ENCODE peak calls at places on chromosome 21, in eight cellular contexts. One of them, this sample, is unnamed.

GRCh38 chr21:28429161-28429560 is 563.5 kb downstream of the LTN1 start:
- DNase-seq in stimulated activated CD8-positive, alpha-beta memory T cell treated with anti-CD3 and anti-CD28 coated beads, Interleukin-2, amount 100 ng/mL, for 1 hour: no peak
- DNase-seq in RWPE1: no peak
- DNase-seq in WERI-Rb-1: no peak
- DNase-seq in adrenal gland: no peak
- DNase-seq in neural progenitor cell: no peak
- DNase-seq in hepatic stellate cell: no peak
- DNase-seq in mammary epithelial cell: no peak
- DNase-seq in this sample: no peak

GRCh38 chr21:45406801-45407628 is 2.0 kb downstream of the COL18A1 start:
- DNase-seq in neural progenitor cell: peak
- DNase-seq in adrenal gland: no peak
- DNase-seq in RWPE1: no peak
- DNase-seq in stimulated activated CD8-positive, alpha-beta memory T cell treated with anti-CD3 and anti-CD28 coated beads, Interleukin-2, amount 100 ng/mL, for 1 hour: no peak
- DNase-seq in WERI-Rb-1: no peak
- DNase-seq in hepatic stellate cell: no peak
- DNase-seq in mammary epithelial cell: no peak
- DNase-seq in this sample: peak

GRCh38 chr21:26593800-26594199 is 20.7 kb upstream of the CYYR1 start:
- DNase-seq in neural progenitor cell: no peak
- DNase-seq in stimulated activated CD8-positive, alpha-beta memory T cell treated with anti-CD3 and anti-CD28 coated beads, Interleukin-2, amount 100 ng/mL, for 1 hour: no peak
- DNase-seq in WERI-Rb-1: no peak
- DNase-seq in hepatic stellate cell: no peak
- DNase-seq in adrenal gland: no peak
- DNase-seq in mammary epithelial cell: peak
- DNase-seq in RWPE1: no peak
- DNase-seq in this sample: no peak

GRCh38 chr21:42486551-42486950 is 9.5 kb downstream of the RSPH1 start:
- DNase-seq in stimulated activated CD8-positive, alpha-beta memory T cell treated with anti-CD3 and anti-CD28 coated beads, Interleukin-2, amount 100 ng/mL, for 1 hour: no peak
- DNase-seq in adrenal gland: no peak
- DNase-seq in mammary epithelial cell: peak
- DNase-seq in hepatic stellate cell: no peak
- DNase-seq in RWPE1: peak
- DNase-seq in neural progenitor cell: no peak
- DNase-seq in WERI-Rb-1: no peak
- DNase-seq in this sample: no peak

GRCh38 chr21:45894891-45895777 is 86.4 kb upstream of the COL6A1 start:
- DNase-seq in WERI-Rb-1: no peak
- DNase-seq in stimulated activated CD8-positive, alpha-beta memory T cell treated with anti-CD3 and anti-CD28 coated beads, Interleukin-2, amount 100 ng/mL, for 1 hour: no peak
- DNase-seq in hepatic stellate cell: no peak
- DNase-seq in RWPE1: no peak
- DNase-seq in adrenal gland: no peak
- DNase-seq in neural progenitor cell: no peak
- DNase-seq in mammary epithelial cell: no peak
- DNase-seq in this sample: peak

GRCh38 chr21:41851090-41851790 is 27.9 kb downstream of the PRDM15 start:
- DNase-seq in adrenal gland: no peak
- DNase-seq in neural progenitor cell: no peak
- DNase-seq in RWPE1: no peak
- DNase-seq in stimulated activated CD8-positive, alpha-beta memory T cell treated with anti-CD3 and anti-CD28 coated beads, Interleukin-2, amount 100 ng/mL, for 1 hour: no peak
- DNase-seq in hepatic stellate cell: no peak
- DNase-seq in mammary epithelial cell: no peak
- DNase-seq in WERI-Rb-1: no peak
- DNase-seq in this sample: peak

GRCh38 chr21:42056996-42057689 is 14.0 kb upstream of the UMODL1 start:
- DNase-seq in hepatic stellate cell: peak
- DNase-seq in WERI-Rb-1: no peak
- DNase-seq in adrenal gland: no peak
- DNase-seq in RWPE1: peak
- DNase-seq in stimulated activated CD8-positive, alpha-beta memory T cell treated with anti-CD3 and anti-CD28 coated beads, Interleukin-2, amount 100 ng/mL, for 1 hour: no peak
- DNase-seq in neural progenitor cell: no peak
- DNase-seq in mammary epithelial cell: peak
- DNase-seq in this sample: peak

GRCh38 chr21:18529253-18529652 is 125.7 kb upstream of the TMPRSS15 start:
- DNase-seq in mammary epithelial cell: no peak
- DNase-seq in adrenal gland: no peak
- DNase-seq in RWPE1: peak
- DNase-seq in WERI-Rb-1: no peak
- DNase-seq in stimulated activated CD8-positive, alpha-beta memory T cell treated with anti-CD3 and anti-CD28 coated beads, Interleukin-2, amount 100 ng/mL, for 1 hour: no peak
- DNase-seq in hepatic stellate cell: no peak
- DNase-seq in neural progenitor cell: no peak
- DNase-seq in this sample: no peak

GRCh38 chr21:39620856-39621255 is 8.1 kb downstream of the B3GALT5 start:
- DNase-seq in stimulated activated CD8-positive, alpha-beta memory T cell treated with anti-CD3 and anti-CD28 coated beads, Interleukin-2, amount 100 ng/mL, for 1 hour: no peak
- DNase-seq in adrenal gland: no peak
- DNase-seq in RWPE1: no peak
- DNase-seq in mammary epithelial cell: no peak
- DNase-seq in WERI-Rb-1: no peak
- DNase-seq in hepatic stellate cell: no peak
- DNase-seq in neural progenitor cell: no peak
- DNase-seq in this sample: no peak

GRCh38 chr21:42227909-42228708 is 9.2 kb downstream of the ABCG1 start:
- DNase-seq in hepatic stellate cell: peak
- DNase-seq in RWPE1: peak
- DNase-seq in stimulated activated CD8-positive, alpha-beta memory T cell treated with anti-CD3 and anti-CD28 coated beads, Interleukin-2, amount 100 ng/mL, for 1 hour: peak
- DNase-seq in mammary epithelial cell: peak
- DNase-seq in WERI-Rb-1: peak
- DNase-seq in adrenal gland: peak
- DNase-seq in neural progenitor cell: peak
- DNase-seq in this sample: peak

GRCh38 chr21:33699277-33699676 is 57.0 kb downstream of the ITSN1 start:
- DNase-seq in hepatic stellate cell: no peak
- DNase-seq in stimulated activated CD8-positive, alpha-beta memory T cell treated with anti-CD3 and anti-CD28 coated beads, Interleukin-2, amount 100 ng/mL, for 1 hour: no peak
- DNase-seq in RWPE1: no peak
- DNase-seq in mammary epithelial cell: no peak
- DNase-seq in adrenal gland: no peak
- DNase-seq in neural progenitor cell: no peak
- DNase-seq in WERI-Rb-1: no peak
- DNase-seq in this sample: no peak

GRCh38 chr21:45262616-45263015 is 25.1 kb downstream of the POFUT2 start:
- DNase-seq in adrenal gland: peak
- DNase-seq in mammary epithelial cell: no peak
- DNase-seq in hepatic stellate cell: no peak
- DNase-seq in RWPE1: no peak
- DNase-seq in neural progenitor cell: no peak
- DNase-seq in WERI-Rb-1: peak
- DNase-seq in stimulated activated CD8-positive, alpha-beta memory T cell treated with anti-CD3 and anti-CD28 coated beads, Interleukin-2, amount 100 ng/mL, for 1 hour: no peak
- DNase-seq in this sample: no peak

GRCh38 chr21:20570824-20571232 is 427.4 kb upstream of the NCAM2 start:
- DNase-seq in WERI-Rb-1: no peak
- DNase-seq in RWPE1: no peak
- DNase-seq in neural progenitor cell: peak
- DNase-seq in mammary epithelial cell: no peak
- DNase-seq in stimulated activated CD8-positive, alpha-beta memory T cell treated with anti-CD3 and anti-CD28 coated beads, Interleukin-2, amount 100 ng/mL, for 1 hour: no peak
- DNase-seq in hepatic stellate cell: no peak
- DNase-seq in adrenal gland: no peak
- DNase-seq in this sample: no peak

GRCh38 chr21:29524055-29524454 is 225.3 kb downstream of the BACH1 start:
- DNase-seq in adrenal gland: no peak
- DNase-seq in WERI-Rb-1: no peak
- DNase-seq in mammary epithelial cell: no peak
- DNase-seq in neural progenitor cell: no peak
- DNase-seq in hepatic stellate cell: no peak
- DNase-seq in RWPE1: no peak
- DNase-seq in stimulated activated CD8-positive, alpha-beta memory T cell treated with anti-CD3 and anti-CD28 coated beads, Interleukin-2, amount 100 ng/mL, for 1 hour: no peak
- DNase-seq in this sample: no peak

GRCh38 chr21:34596561-34597271 is 18.2 kb downstream of the RCAN1 start:
- DNase-seq in mammary epithelial cell: no peak
- DNase-seq in adrenal gland: no peak
- DNase-seq in RWPE1: no peak
- DNase-seq in hepatic stellate cell: no peak
- DNase-seq in stimulated activated CD8-positive, alpha-beta memory T cell treated with anti-CD3 and anti-CD28 coated beads, Interleukin-2, amount 100 ng/mL, for 1 hour: no peak
- DNase-seq in WERI-Rb-1: no peak
- DNase-seq in neural progenitor cell: no peak
- DNase-seq in this sample: no peak

GRCh38 chr21:28518620-28519019 is 474.1 kb downstream of the LTN1 start:
- DNase-seq in WERI-Rb-1: no peak
- DNase-seq in mammary epithelial cell: no peak
- DNase-seq in neural progenitor cell: no peak
- DNase-seq in stimulated activated CD8-positive, alpha-beta memory T cell treated with anti-CD3 and anti-CD28 coated beads, Interleukin-2, amount 100 ng/mL, for 1 hour: no peak
- DNase-seq in adrenal gland: no peak
- DNase-seq in RWPE1: no peak
- DNase-seq in hepatic stellate cell: no peak
- DNase-seq in this sample: no peak

GRCh38 chr21:46157396-46157986 is 2.1 kb upstream of the FTCD start:
- DNase-seq in stimulated activated CD8-positive, alpha-beta memory T cell treated with anti-CD3 and anti-CD28 coated beads, Interleukin-2, amount 100 ng/mL, for 1 hour: no peak
- DNase-seq in RWPE1: no peak
- DNase-seq in mammary epithelial cell: no peak
- DNase-seq in hepatic stellate cell: no peak
- DNase-seq in WERI-Rb-1: peak
- DNase-seq in adrenal gland: peak
- DNase-seq in neural progenitor cell: no peak
- DNase-seq in this sample: no peak

GRCh38 chr21:42102063-42102462 is 30.9 kb downstream of the UMODL1 start:
- DNase-seq in neural progenitor cell: no peak
- DNase-seq in mammary epithelial cell: peak
- DNase-seq in RWPE1: no peak
- DNase-seq in hepatic stellate cell: no peak
- DNase-seq in stimulated activated CD8-positive, alpha-beta memory T cell treated with anti-CD3 and anti-CD28 coated beads, Interleukin-2, amount 100 ng/mL, for 1 hour: no peak
- DNase-seq in adrenal gland: no peak
- DNase-seq in WERI-Rb-1: no peak
- DNase-seq in this sample: no peak

GRCh38 chr21:46121286-46122221 is 23.6 kb downstream of the COL6A2 start:
- DNase-seq in adrenal gland: no peak
- DNase-seq in neural progenitor cell: no peak
- DNase-seq in WERI-Rb-1: peak
- DNase-seq in stimulated activated CD8-positive, alpha-beta memory T cell treated with anti-CD3 and anti-CD28 coated beads, Interleukin-2, amount 100 ng/mL, for 1 hour: no peak
- DNase-seq in mammary epithelial cell: no peak
- DNase-seq in hepatic stellate cell: no peak
- DNase-seq in RWPE1: no peak
- DNase-seq in this sample: peak

GRCh38 chr21:32209580-32209979 is 69.3 kb downstream of the MIS18A start:
- DNase-seq in WERI-Rb-1: no peak
- DNase-seq in adrenal gland: peak
- DNase-seq in RWPE1: no peak
- DNase-seq in hepatic stellate cell: no peak
- DNase-seq in stimulated activated CD8-positive, alpha-beta memory T cell treated with anti-CD3 and anti-CD28 coated beads, Interleukin-2, amount 100 ng/mL, for 1 hour: no peak
- DNase-seq in mammary epithelial cell: no peak
- DNase-seq in neural progenitor cell: no peak
- DNase-seq in this sample: no peak

GRCh38 chr21:41926068-41926806 is 27.6 kb downstream of the C2CD2 start:
- DNase-seq in adrenal gland: no peak
- DNase-seq in stimulated activated CD8-positive, alpha-beta memory T cell treated with anti-CD3 and anti-CD28 coated beads, Interleukin-2, amount 100 ng/mL, for 1 hour: no peak
- DNase-seq in hepatic stellate cell: peak
- DNase-seq in RWPE1: peak
- DNase-seq in WERI-Rb-1: no peak
- DNase-seq in mammary epithelial cell: peak
- DNase-seq in neural progenitor cell: no peak
- DNase-seq in this sample: no peak

GRCh38 chr21:32597205-32597604 is 11.9 kb upstream of the TCP10L start:
- DNase-seq in RWPE1: peak
- DNase-seq in stimulated activated CD8-positive, alpha-beta memory T cell treated with anti-CD3 and anti-CD28 coated beads, Interleukin-2, amount 100 ng/mL, for 1 hour: no peak
- DNase-seq in WERI-Rb-1: no peak
- DNase-seq in mammary epithelial cell: peak
- DNase-seq in adrenal gland: no peak
- DNase-seq in neural progenitor cell: no peak
- DNase-seq in hepatic stellate cell: peak
- DNase-seq in this sample: no peak

GRCh38 chr21:38683222-38683621 is 122.5 kb upstream of the ETS2 start:
- DNase-seq in neural progenitor cell: no peak
- DNase-seq in adrenal gland: no peak
- DNase-seq in RWPE1: no peak
- DNase-seq in hepatic stellate cell: no peak
- DNase-seq in WERI-Rb-1: no peak
- DNase-seq in stimulated activated CD8-positive, alpha-beta memory T cell treated with anti-CD3 and anti-CD28 coated beads, Interleukin-2, amount 100 ng/mL, for 1 hour: no peak
- DNase-seq in mammary epithelial cell: no peak
- DNase-seq in this sample: no peak

GRCh38 chr21:29052224-29052623 is 21.2 kb downstream of the CCT8 start:
- DNase-seq in adrenal gland: no peak
- DNase-seq in stimulated activated CD8-positive, alpha-beta memory T cell treated with anti-CD3 and anti-CD28 coated beads, Interleukin-2, amount 100 ng/mL, for 1 hour: no peak
- DNase-seq in WERI-Rb-1: no peak
- DNase-seq in neural progenitor cell: no peak
- DNase-seq in mammary epithelial cell: no peak
- DNase-seq in hepatic stellate cell: no peak
- DNase-seq in RWPE1: no peak
- DNase-seq in this sample: no peak

GRCh38 chr21:34061983-34062382 is 11.4 kb upstream of the MRPS6 start:
- DNase-seq in mammary epithelial cell: no peak
- DNase-seq in WERI-Rb-1: no peak
- DNase-seq in stimulated activated CD8-positive, alpha-beta memory T cell treated with anti-CD3 and anti-CD28 coated beads, Interleukin-2, amount 100 ng/mL, for 1 hour: no peak
- DNase-seq in adrenal gland: no peak
- DNase-seq in hepatic stellate cell: no peak
- DNase-seq in neural progenitor cell: no peak
- DNase-seq in RWPE1: no peak
- DNase-seq in this sample: no peak

GRCh38 chr21:15552914-15553491 is 176.8 kb upstream of the USP25 start:
- DNase-seq in stimulated activated CD8-positive, alpha-beta memory T cell treated with anti-CD3 and anti-CD28 coated beads, Interleukin-2, amount 100 ng/mL, for 1 hour: no peak
- DNase-seq in RWPE1: peak
- DNase-seq in mammary epithelial cell: peak
- DNase-seq in WERI-Rb-1: no peak
- DNase-seq in neural progenitor cell: no peak
- DNase-seq in adrenal gland: no peak
- DNase-seq in hepatic stellate cell: no peak
- DNase-seq in this sample: no peak

GRCh38 chr21:43305336-43305665 is 121.6 kb downstream of the SIK1 start:
- DNase-seq in stimulated activated CD8-positive, alpha-beta memory T cell treated with anti-CD3 and anti-CD28 coated beads, Interleukin-2, amount 100 ng/mL, for 1 hour: no peak
- DNase-seq in WERI-Rb-1: no peak
- DNase-seq in neural progenitor cell: no peak
- DNase-seq in mammary epithelial cell: no peak
- DNase-seq in RWPE1: no peak
- DNase-seq in hepatic stellate cell: no peak
- DNase-seq in adrenal gland: no peak
- DNase-seq in this sample: no peak

GRCh38 chr21:41895643-41896493 is 16.7 kb upstream of the PRDM15 start:
- DNase-seq in mammary epithelial cell: no peak
- DNase-seq in RWPE1: no peak
- DNase-seq in neural progenitor cell: no peak
- DNase-seq in stimulated activated CD8-positive, alpha-beta memory T cell treated with anti-CD3 and anti-CD28 coated beads, Interleukin-2, amount 100 ng/mL, for 1 hour: no peak
- DNase-seq in hepatic stellate cell: peak
- DNase-seq in adrenal gland: no peak
- DNase-seq in WERI-Rb-1: no peak
- DNase-seq in this sample: no peak

GRCh38 chr21:18164933-18165332 is 79.7 kb upstream of the CHODL start:
- DNase-seq in stimulated activated CD8-positive, alpha-beta memory T cell treated with anti-CD3 and anti-CD28 coated beads, Interleukin-2, amount 100 ng/mL, for 1 hour: no peak
- DNase-seq in neural progenitor cell: peak
- DNase-seq in hepatic stellate cell: no peak
- DNase-seq in mammary epithelial cell: no peak
- DNase-seq in adrenal gland: no peak
- DNase-seq in WERI-Rb-1: peak
- DNase-seq in RWPE1: peak
- DNase-seq in this sample: no peak

GRCh38 chr21:45548711-45549491 is 6.7 kb upstream of the SLC19A1 start:
- DNase-seq in WERI-Rb-1: no peak
- DNase-seq in hepatic stellate cell: no peak
- DNase-seq in stimulated activated CD8-positive, alpha-beta memory T cell treated with anti-CD3 and anti-CD28 coated beads, Interleukin-2, amount 100 ng/mL, for 1 hour: no peak
- DNase-seq in neural progenitor cell: no peak
- DNase-seq in RWPE1: no peak
- DNase-seq in mammary epithelial cell: no peak
- DNase-seq in adrenal gland: no peak
- DNase-seq in this sample: no peak

GRCh38 chr21:45551316-45551715 is 9.1 kb upstream of the SLC19A1 start:
- DNase-seq in adrenal gland: no peak
- DNase-seq in RWPE1: peak
- DNase-seq in WERI-Rb-1: no peak
- DNase-seq in neural progenitor cell: no peak
- DNase-seq in stimulated activated CD8-positive, alpha-beta memory T cell treated with anti-CD3 and anti-CD28 coated beads, Interleukin-2, amount 100 ng/mL, for 1 hour: no peak
- DNase-seq in mammary epithelial cell: peak
- DNase-seq in hepatic stellate cell: peak
- DNase-seq in this sample: no peak

This sample was measured in left cardiac atrium.